ENCODE peak calls at places on chromosomes 7 and 10, in four cellular contexts. H, M, C and X are unnamed samples.

GRCh38 chr10:108779501-108779900 is 1143.8 kb downstream of the XPNPEP1 start:
- DNase-seq in H (no peak), M (no peak), C (no peak), X (no peak)

GRCh38 chr10:117364121-117364960 is 10.9 kb downstream of the PDZD8 start:
- DNase-seq in M (no peak), H (peak), C (no peak), X (no peak)

GRCh38 chr7:102883098-102883860 is 29.5 kb upstream of the LRRC17 start:
- DNase-seq in H (no peak), M (no peak), C (no peak), X (no peak)

GRCh38 chr7:126605056-126605455 is 647.7 kb downstream of the GRM8 start:
- DNase-seq in C (no peak), H (no peak), M (no peak), X (no peak)

GRCh38 chr7:30411897-30412296 is 66.7 kb downstream of the NOD1 start:
- DNase-seq in C (no peak), H (no peak), M (no peak), X (no peak)

GRCh38 chr7:98679741-98680140 is 62.7 kb downstream of the NPTX2 start:
- DNase-seq in C (no peak), H (no peak), M (no peak), X (no peak)

GRCh38 chr7:44076101-44076895 is 6.0 kb downstream of the POLM start:
- DNase-seq in H (no peak), C (no peak), M (no peak), X (no peak)

GRCh38 chr7:127317447-127317961 is 64.8 kb upstream of the GRM8 start:
- DNase-seq in C (no peak), H (no peak), M (no peak), X (no peak)

GRCh38 chr7:71521506-71521905 is 389.6 kb downstream of the GALNT17 start:
- DNase-seq in M (no peak), C (no peak), H (no peak), X (no peak)

GRCh38 chr7:150753826-150754603 is 16.8 kb downstream of the GIMAP5 start:
- DNase-seq in M (no peak), C (peak), H (peak), X (no peak)

GRCh38 chr7:100679129-100679926 is 5.8 kb downstream of the GNB2 start:
- DNase-seq in C (no peak), H (no peak), M (no peak), X (no peak)

GRCh38 chr10:122089343-122090015 is 100.5 kb downstream of the TACC2 start:
- DNase-seq in C (peak), H (peak), M (no peak), X (no peak)

GRCh38 chr7:98133181-98133580 is 26.5 kb downstream of the LMTK2 start:
- DNase-seq in M (no peak), H (peak), C (no peak), X (peak)

GRCh38 chr7:45136106-45137060 is 21.2 kb upstream of the RAMP3 start:
- DNase-seq in M (peak), H (peak), C (peak), X (peak)

GRCh38 chr10:91813251-91813650 is 15.0 kb downstream of the TNKS2 start:
- DNase-seq in M (no peak), C (no peak), H (no peak), X (no peak)

GRCh38 chr10:13734151-13734550 is 147.4 kb downstream of the PRPF18 start:
- DNase-seq in H (no peak), C (no peak), M (no peak), X (no peak)

GRCh38 chr7:1576521-1577253 is 6.9 kb upstream of the PSMG3 start:
- DNase-seq in H (peak), C (no peak), M (peak), X (no peak)

GRCh38 chr7:23474098-23474828 is 4.0 kb upstream of the IGF2BP3 start:
- DNase-seq in H (peak), M (peak), C (peak), X (peak)

GRCh38 chr10:6022693-6023092 is 39.5 kb downstream of the IL2RA start:
- DNase-seq in M (no peak), H (no peak), C (no peak), X (no peak)

GRCh38 chr10:48448796-48449195 is 142.3 kb downstream of the MAPK8 start:
- DNase-seq in M (no peak), C (no peak), H (no peak), X (no peak)

GRCh38 chr10:89042547-89042946 is 51.9 kb downstream of the FAS start:
- DNase-seq in H (no peak), M (no peak), C (no peak), X (no peak)

GRCh38 chr7:44286182-44286617 is 39.2 kb downstream of the CAMK2B start:
- DNase-seq in C (no peak), M (peak), H (peak), X (no peak)

GRCh38 chr7:82810558-82811259 is 352.0 kb downstream of the PCLO start:
- DNase-seq in C (peak), H (peak), M (no peak), X (no peak)

GRCh38 chr10:80144302-80145131 is 12.0 kb downstream of the PLAC9 start:
- DNase-seq in C (no peak), H (no peak), M (peak), X (no peak)

GRCh38 chr7:7317850-7318249 is 135.5 kb downstream of the C1GALT1 start:
- DNase-seq in H (no peak), C (no peak), M (no peak), X (no peak)

GRCh38 chr7:71414490-71414889 is 282.5 kb downstream of the GALNT17 start:
- DNase-seq in H (no peak), C (no peak), M (no peak), X (no peak)

GRCh38 chr7:16923019-16923418 is 41.2 kb upstream of the AGR3 start:
- DNase-seq in H (no peak), C (no peak), M (no peak), X (no peak)

GRCh38 chr7:1971946-1972654 is 260.6 kb downstream of the MAD1L1 start:
- DNase-seq in H (no peak), C (no peak), M (no peak), X (no peak)

GRCh38 chr7:44769381-44770209 is 20.9 kb downstream of the ZMIZ2 start:
- DNase-seq in M (no peak), C (no peak), H (no peak), X (peak)

GRCh38 chr7:16318989-16319915 is 102.1 kb downstream of the CRPPA start:
- DNase-seq in C (no peak), H (no peak), M (no peak), X (no peak)

GRCh38 chr7:105830405-105831218 is 45.8 kb downstream of the ATXN7L1 start:
- DNase-seq in M (no peak), C (peak), H (no peak), X (no peak)
- TF ChIP-seq CBFB in M (no peak), C (no peak), H (no peak), X (no peak)

DNA sequence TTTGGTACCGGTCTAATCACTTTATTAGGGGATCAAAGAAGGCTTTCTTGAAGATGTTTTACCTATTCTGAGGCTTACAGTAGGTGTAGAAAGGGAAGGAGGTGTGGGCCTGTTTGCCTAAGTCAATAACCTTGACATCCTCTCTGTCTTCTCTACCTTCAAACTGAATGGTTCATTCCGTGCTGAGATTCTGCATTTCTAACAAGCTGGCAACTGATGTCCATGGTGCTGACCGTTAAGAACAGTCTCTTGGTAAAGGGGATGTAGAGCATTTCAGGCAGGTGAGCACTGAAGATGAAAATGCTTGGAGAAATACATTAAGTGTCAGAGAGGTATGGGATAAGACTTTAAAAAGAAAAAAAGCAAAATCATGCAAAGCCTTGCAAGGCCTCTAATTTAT is 51.5 kb upstream of the DGKB start:
- DNase-seq in H (no peak), C (no peak), M (no peak), X (no peak)
- TF ChIP-seq CBFB in H (no peak), C (no peak), M (no peak), X (no peak)

GRCh38 chr10:4514445-4515108 is 311.4 kb upstream of the AKR1E2 start:
- DNase-seq in M (no peak), C (no peak), H (no peak), X (peak)

GRCh38 chr10:4515711-4516110 is 310.3 kb upstream of the AKR1E2 start:
- DNase-seq in C (no peak), H (no peak), M (no peak), X (no peak)

GRCh38 chr10:4509405-4509804 is 316.6 kb upstream of the AKR1E2 start:
- DNase-seq in H (no peak), C (no peak), M (no peak), X (no peak)

GRCh38 chr10:4512557-4513286 is 313.3 kb upstream of the AKR1E2 start:
- DNase-seq in C (peak), M (peak), H (peak), X (no peak)

GRCh38 chr10:4511559-4511958 is 314.4 kb upstream of the AKR1E2 start:
- DNase-seq in M (no peak), C (no peak), H (no peak), X (no peak)
- TF ChIP-seq CBFB in M (no peak), C (no peak), H (no peak), X (no peak)

DNA sequence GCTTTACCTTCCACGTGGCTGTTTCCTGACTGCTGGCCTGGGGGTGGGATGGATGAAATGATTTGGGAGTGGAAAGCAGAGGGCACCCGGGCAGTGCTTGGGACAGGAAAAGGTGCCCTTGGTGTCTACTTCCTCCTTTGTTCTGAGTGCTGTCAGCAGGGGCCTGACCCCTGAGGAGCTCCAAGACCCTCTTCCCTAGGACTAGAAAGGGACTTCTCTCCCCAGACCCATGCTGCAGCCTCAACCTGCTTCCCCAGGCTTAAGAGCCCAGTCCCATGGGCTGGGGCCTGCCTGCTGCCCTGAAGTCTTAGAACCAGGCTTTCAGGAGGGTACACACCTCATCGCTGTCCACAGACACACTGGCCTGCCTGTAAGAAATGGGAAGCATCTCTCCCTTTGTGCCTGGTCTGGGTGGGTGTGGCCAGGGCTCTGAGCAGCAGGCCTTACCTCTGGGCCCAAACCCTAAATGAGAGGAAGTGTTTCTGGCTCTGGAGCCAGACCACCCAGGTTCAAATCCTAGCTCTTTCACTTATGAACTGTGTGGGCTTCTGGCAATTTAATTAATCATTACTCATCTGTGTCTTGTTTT is 12.9 kb downstream of the CDH23 start:
- DNase-seq in H (no peak), C (no peak), M (no peak), X (no peak)
- TF ChIP-seq CBFB in H (no peak), C (no peak), M (no peak), X (no peak)